ENCODE peak calls at places on chromosomes 12 and 14, in six cellular contexts. P is GM12864; L is GM18507; N is GM04504; I is stimulated activated CD4-positive, alpha-beta T cell treated with anti-CD3 and anti-CD28 coated beads, Interleukin-4, amount 100 ng/mL, for 24 hours; Z is stimulated activated CD8-positive, alpha-beta memory T cell treated with anti-CD3 and anti-CD28 coated beads, Interleukin-2, amount 100 ng/mL, for 48 hours. U is an unnamed sample.

GRCh38 chr12:69623970-69624369 is 13.3 kb upstream of the LRRC10 start:
- DNase-seq in P (no peak), I (no peak), Z (no peak), N (no peak), L (no peak), U (no peak)

GRCh38 chr12:11059784-11060183 is 2.3 kb downstream of the TAS2R46 start:
- DNase-seq in I (no peak), Z (no peak), L (no peak), P (no peak), N (no peak), U (no peak)

GRCh38 chr14:102092806-102093205 is 6.0 kb upstream of the HSP90AA1 start:
- DNase-seq in I (no peak), P (no peak), L (no peak), Z (no peak), N (no peak), U (no peak)

GRCh38 chr14:52272375-52272774 is 4.9 kb downstream of the PTGDR start:
- DNase-seq in P (no peak), Z (no peak), I (no peak), L (no peak), N (no peak), U (no peak)

GRCh38 chr12:53791735-53792326 is 40.1 kb upstream of the CISTR start:
- DNase-seq in N (no peak), L (no peak), Z (no peak), I (peak; percentile 34), P (no peak), U (no peak)

GRCh38 chr14:22791302-22791701 is 23.9 kb downstream of the SLC7A7 start:
- DNase-seq in Z (no peak), P (no peak), I (no peak), L (no peak), N (peak; percentile 44), U (no peak)

GRCh38 chr12:52969828-52970569 is 21.1 kb downstream of the KRT18 start:
- DNase-seq in Z (no peak), P (no peak), I (no peak), L (no peak), N (no peak), U (no peak)

GRCh38 chr12:69366796-69367195 is 7.3 kb downstream of the YEATS4 start:
- DNase-seq in P (no peak), Z (no peak), N (no peak), I (no peak), L (no peak), U (no peak)

GRCh38 chr12:110022980-110023633 is 23.9 kb downstream of the ANKRD13A start:
- DNase-seq in P (no peak), I (no peak), L (no peak), N (no peak), Z (no peak), U (no peak)

GRCh38 chr12:48995061-48995879 is 3.9 kb downstream of the DDN start:
- DNase-seq in I (peak; percentile 51), Z (peak; percentile 37), N (no peak), L (no peak), P (no peak), U (no peak)

GRCh38 chr12:124397807-124398577 is 103.1 kb downstream of the RFLNA start:
- DNase-seq in L (no peak), I (no peak), N (no peak), P (no peak), Z (no peak), U (no peak)

GRCh38 chr14:101843665-101844064 is 82.2 kb downstream of the PPP2R5C start:
- DNase-seq in I (peak; percentile 67), N (no peak), Z (peak; percentile 42), L (no peak), P (no peak), U (peak; percentile 81)

GRCh38 chr12:2999265-2999841 is 40.2 kb downstream of the TEAD4 start:
- DNase-seq in I (no peak), Z (no peak), N (no peak), L (no peak), P (no peak), U (no peak)

GRCh38 chr14:39154594-39155189 is 15.4 kb downstream of the TRAPPC6B start:
- DNase-seq in I (no peak), L (no peak), N (no peak), Z (no peak), P (no peak), U (no peak)

GRCh38 chr14:22837750-22838538 is 1.6 kb downstream of the MMP14 start:
- DNase-seq in L (no peak), Z (no peak), P (no peak), I (no peak), N (no peak), U (no peak)